ENCODE peak calls at places on chromosome 1, in four cellular contexts. One of them, this sample, is unnamed.

GRCh38 chr1:215566556-215567490 is at the start of gene KCTD3:
- DNase-seq in anterior cingulate cortex: peak
- DNase-seq in GM20000: no peak
- DNase-seq in KBM-7: peak
- DNase-seq in this sample: peak

GRCh38 chr1:242871631-242872030 is 347.1 kb upstream of the PLD5 start:
- DNase-seq in anterior cingulate cortex: no peak
- DNase-seq in GM20000: no peak
- DNase-seq in KBM-7: no peak
- DNase-seq in this sample: no peak

GRCh38 chr1:235708390-235708962 is 58.9 kb upstream of the GNG4 start:
- DNase-seq in anterior cingulate cortex: no peak
- DNase-seq in GM20000: no peak
- DNase-seq in KBM-7: no peak
- DNase-seq in this sample: no peak

GRCh38 chr1:8347635-8348034 is 29.7 kb downstream of the SLC45A1 start:
- DNase-seq in anterior cingulate cortex: no peak
- DNase-seq in GM20000: no peak
- DNase-seq in KBM-7: no peak
- DNase-seq in this sample: no peak

GRCh38 chr1:151704246-151704645 is 12.4 kb downstream of the CELF3 start:
- DNase-seq in anterior cingulate cortex: no peak
- DNase-seq in GM20000: no peak
- DNase-seq in KBM-7: no peak
- DNase-seq in this sample: no peak

GRCh38 chr1:53220962-53221286 is 490 bp upstream of the CZIB start:
- DNase-seq in anterior cingulate cortex: no peak
- DNase-seq in GM20000: no peak
- DNase-seq in KBM-7: no peak
- DNase-seq in this sample: no peak

GRCh38 chr1:211589782-211590721 is 11.1 kb upstream of the SLC30A1 start:
- DNase-seq in anterior cingulate cortex: no peak
- DNase-seq in GM20000: no peak
- DNase-seq in KBM-7: peak
- DNase-seq in this sample: peak

GRCh38 chr1:52814465-52814864 is 28.1 kb upstream of the ZYG11A start:
- DNase-seq in anterior cingulate cortex: no peak
- DNase-seq in GM20000: no peak
- DNase-seq in KBM-7: no peak
- DNase-seq in this sample: no peak

GRCh38 chr1:42335809-42336518 is 929 bp upstream of the FOXJ3 start:
- DNase-seq in anterior cingulate cortex: no peak
- DNase-seq in GM20000: peak
- DNase-seq in KBM-7: no peak
- DNase-seq in this sample: peak

GRCh38 chr1:182614796-182615451 is 10.7 kb upstream of the RGS16 start:
- DNase-seq in anterior cingulate cortex: peak
- DNase-seq in GM20000: peak
- DNase-seq in KBM-7: peak
- DNase-seq in this sample: peak

GRCh38 chr1:184806296-184806721 is 51.7 kb upstream of the EDEM3 start:
- DNase-seq in anterior cingulate cortex: no peak
- DNase-seq in GM20000: no peak
- DNase-seq in KBM-7: peak
- DNase-seq in this sample: peak

GRCh38 chr1:243798726-243799125 is 51.3 kb downstream of the AKT3 start:
- DNase-seq in anterior cingulate cortex: no peak
- DNase-seq in GM20000: no peak
- DNase-seq in KBM-7: no peak
- DNase-seq in this sample: no peak

GRCh38 chr1:84995484-84996334 is 1.2 kb downstream of the MCOLN2 start:
- DNase-seq in anterior cingulate cortex: no peak
- DNase-seq in GM20000: peak
- DNase-seq in KBM-7: peak
- DNase-seq in this sample: no peak

GRCh38 chr1:154726443-154726842 is 118.5 kb upstream of the ADAR start:
- DNase-seq in anterior cingulate cortex: no peak
- DNase-seq in GM20000: no peak
- DNase-seq in KBM-7: no peak
- DNase-seq in this sample: no peak

GRCh38 chr1:39845569-39846566 is 37.4 kb downstream of the TRIT1 start:
- DNase-seq in anterior cingulate cortex: peak
- DNase-seq in GM20000: peak
- DNase-seq in KBM-7: peak
- DNase-seq in this sample: peak

GRCh38 chr1:174968750-174969244 is 30.9 kb upstream of the CACYBP start:
- DNase-seq in anterior cingulate cortex: no peak
- DNase-seq in GM20000: peak
- DNase-seq in KBM-7: peak
- DNase-seq in this sample: peak

GRCh38 chr1:6168947-6169586 is 11.1 kb downstream of the CHD5 start:
- DNase-seq in anterior cingulate cortex: no peak
- DNase-seq in GM20000: no peak
- DNase-seq in KBM-7: no peak
- DNase-seq in this sample: no peak

GRCh38 chr1:213530607-213531320 is 457.0 kb upstream of the PROX1 start:
- DNase-seq in anterior cingulate cortex: no peak
- DNase-seq in GM20000: no peak
- DNase-seq in KBM-7: no peak
- DNase-seq in this sample: no peak